ENCODE peak calls at places on chromosomes 6 and 20, in four cellular contexts. One of them, this sample, is unnamed.
A peak's percentile ranks its signal among the peaks of the same experiment; 100 is the strongest.

GRCh38 chr6:126886106-126886505 is 232.4 kb upstream of the RSPO3 start:
- DNase-seq in K562: no peak
- DNase-seq in HepG2: no peak
- DNase-seq in GM12878: no peak
- DNase-seq in this sample: no peak

GRCh38 chr6:44054635-44055559 is 72.4 kb downstream of the MRPL14 start:
- DNase-seq in K562: no peak
- DNase-seq in HepG2: no peak
- DNase-seq in GM12878: no peak
- DNase-seq in this sample: peak; percentile 73

GRCh38 chr6:53728570-53729194 is 63.1 kb upstream of the KLHL31 start:
- DNase-seq in K562: peak; percentile 37
- DNase-seq in HepG2: peak; percentile 47
- DNase-seq in GM12878: no peak
- DNase-seq in this sample: peak; percentile 54

GRCh38 chr6:138963531-138963930 is 24.5 kb downstream of the REPS1 start:
- DNase-seq in K562: no peak
- DNase-seq in HepG2: no peak
- DNase-seq in GM12878: no peak
- DNase-seq in this sample: no peak

GRCh38 chr6:138255443-138255842 is 37.2 kb upstream of the PBOV1 start:
- DNase-seq in K562: no peak
- DNase-seq in HepG2: no peak
- DNase-seq in GM12878: no peak
- DNase-seq in this sample: no peak

GRCh38 chr6:137981758-137982157 is 114.7 kb downstream of the TNFAIP3 start:
- DNase-seq in K562: no peak
- DNase-seq in HepG2: no peak
- DNase-seq in GM12878: no peak
- DNase-seq in this sample: no peak

GRCh38 chr6:4948781-4949450 is 54.9 kb downstream of the RPP40 start:
- DNase-seq in K562: no peak
- DNase-seq in HepG2: no peak
- DNase-seq in GM12878: no peak
- DNase-seq in this sample: no peak

GRCh38 chr6:156634048-156634447 is 143.1 kb upstream of the ARID1B start:
- DNase-seq in K562: no peak
- DNase-seq in HepG2: no peak
- DNase-seq in GM12878: no peak
- DNase-seq in this sample: no peak

GRCh38 chr6:32692019-32692418 is 25.6 kb upstream of the HLA-DQB1 start:
- DNase-seq in K562: no peak
- DNase-seq in HepG2: peak; percentile 35
- DNase-seq in GM12878: peak; percentile 50
- DNase-seq in this sample: no peak

GRCh38 chr6:35096129-35096852 is 44.8 kb downstream of the TCP11 start:
- DNase-seq in K562: no peak
- DNase-seq in HepG2: peak; percentile 26
- DNase-seq in GM12878: no peak
- DNase-seq in this sample: peak; percentile 26

GRCh38 chr6:130600880-130601341 is 226.3 kb upstream of the SMLR1 start:
- DNase-seq in K562: no peak
- DNase-seq in HepG2: no peak
- DNase-seq in GM12878: no peak
- DNase-seq in this sample: no peak

GRCh38 chr20:47466193-47466592 is 35.5 kb upstream of the NCOA3 start:
- DNase-seq in K562: no peak
- DNase-seq in HepG2: no peak
- DNase-seq in GM12878: no peak
- DNase-seq in this sample: no peak

DNA sequence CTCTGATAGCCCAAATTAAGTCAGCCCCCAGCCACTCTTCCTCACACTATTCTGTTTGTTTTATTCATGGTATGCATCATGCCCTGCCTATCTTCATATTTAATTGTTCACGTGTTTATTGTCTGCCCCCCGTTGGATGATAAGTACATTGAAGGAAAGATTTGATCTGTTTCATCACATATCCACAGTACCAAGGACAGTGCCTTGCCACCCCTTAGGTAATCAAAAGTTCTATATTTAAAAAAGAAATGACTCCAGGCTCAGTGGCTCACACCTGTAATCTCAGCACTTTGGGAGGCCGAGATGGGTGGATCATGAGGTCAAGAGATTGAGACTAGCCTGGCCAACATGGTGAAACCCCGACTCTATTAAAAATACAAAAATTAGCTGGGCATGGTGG is 10.2 kb upstream of the RIN2 start:
- DNase-seq in K562: no peak
- DNase-seq in HepG2: no peak
- DNase-seq in GM12878: no peak
- DNase-seq in this sample: no peak
- TF ChIP-seq TAF1 in K562: no peak
- TF ChIP-seq TAF1 in HepG2: no peak
- TF ChIP-seq TAF1 in GM12878: no peak
- TF ChIP-seq TAF1 in this sample: no peak

DNA sequence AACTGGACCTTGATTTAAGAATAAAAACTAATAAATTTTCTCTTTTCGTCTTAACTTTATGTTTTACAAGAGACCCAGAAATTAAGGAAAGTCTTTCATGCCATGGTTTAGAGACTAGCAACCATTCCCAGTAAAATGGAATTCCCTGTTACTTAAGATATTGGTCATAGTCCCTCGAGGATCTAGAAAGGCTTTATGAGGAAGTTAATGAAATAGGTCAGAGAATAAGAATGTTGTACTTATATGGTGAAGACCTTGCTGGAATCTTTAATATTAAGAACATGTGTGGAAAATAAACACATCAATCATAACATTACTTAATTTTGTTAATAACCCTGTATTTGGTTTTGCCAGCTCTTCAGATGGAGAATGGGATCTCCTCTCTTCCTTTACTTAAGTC is 382.8 kb downstream of the QKI start:
- DNase-seq in K562: no peak
- DNase-seq in HepG2: no peak
- DNase-seq in GM12878: no peak
- DNase-seq in this sample: no peak
- TF ChIP-seq SMC3 in K562: no peak
- TF ChIP-seq SMC3 in HepG2: no peak
- TF ChIP-seq SMC3 in GM12878: no peak
- TF ChIP-seq SMC3 in this sample: no peak

DNA sequence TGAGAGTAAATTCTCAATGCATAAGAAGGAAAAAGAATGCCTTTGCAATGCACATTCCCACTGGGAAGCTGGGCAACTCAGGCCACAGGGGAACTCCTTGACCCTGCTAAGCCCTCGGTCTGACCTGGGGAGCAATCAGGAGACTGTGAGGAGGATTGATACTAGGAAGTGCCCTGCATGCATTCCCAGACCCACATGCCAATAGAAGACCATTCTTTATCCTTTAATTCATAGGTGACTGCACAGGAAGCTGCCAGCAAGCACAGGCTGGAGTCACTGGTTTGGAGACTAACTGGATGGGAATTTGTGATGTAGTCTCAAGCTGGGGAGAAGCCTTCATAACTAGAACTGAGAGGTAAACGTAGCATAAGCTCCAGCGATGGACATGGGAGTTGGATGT is 1012.7 kb downstream of the EYS start:
- DNase-seq in K562: no peak
- DNase-seq in HepG2: no peak
- DNase-seq in GM12878: no peak
- DNase-seq in this sample: no peak
- TF ChIP-seq TAF1 in K562: no peak
- TF ChIP-seq TAF1 in HepG2: no peak
- TF ChIP-seq TAF1 in GM12878: no peak
- TF ChIP-seq TAF1 in this sample: no peak

DNA sequence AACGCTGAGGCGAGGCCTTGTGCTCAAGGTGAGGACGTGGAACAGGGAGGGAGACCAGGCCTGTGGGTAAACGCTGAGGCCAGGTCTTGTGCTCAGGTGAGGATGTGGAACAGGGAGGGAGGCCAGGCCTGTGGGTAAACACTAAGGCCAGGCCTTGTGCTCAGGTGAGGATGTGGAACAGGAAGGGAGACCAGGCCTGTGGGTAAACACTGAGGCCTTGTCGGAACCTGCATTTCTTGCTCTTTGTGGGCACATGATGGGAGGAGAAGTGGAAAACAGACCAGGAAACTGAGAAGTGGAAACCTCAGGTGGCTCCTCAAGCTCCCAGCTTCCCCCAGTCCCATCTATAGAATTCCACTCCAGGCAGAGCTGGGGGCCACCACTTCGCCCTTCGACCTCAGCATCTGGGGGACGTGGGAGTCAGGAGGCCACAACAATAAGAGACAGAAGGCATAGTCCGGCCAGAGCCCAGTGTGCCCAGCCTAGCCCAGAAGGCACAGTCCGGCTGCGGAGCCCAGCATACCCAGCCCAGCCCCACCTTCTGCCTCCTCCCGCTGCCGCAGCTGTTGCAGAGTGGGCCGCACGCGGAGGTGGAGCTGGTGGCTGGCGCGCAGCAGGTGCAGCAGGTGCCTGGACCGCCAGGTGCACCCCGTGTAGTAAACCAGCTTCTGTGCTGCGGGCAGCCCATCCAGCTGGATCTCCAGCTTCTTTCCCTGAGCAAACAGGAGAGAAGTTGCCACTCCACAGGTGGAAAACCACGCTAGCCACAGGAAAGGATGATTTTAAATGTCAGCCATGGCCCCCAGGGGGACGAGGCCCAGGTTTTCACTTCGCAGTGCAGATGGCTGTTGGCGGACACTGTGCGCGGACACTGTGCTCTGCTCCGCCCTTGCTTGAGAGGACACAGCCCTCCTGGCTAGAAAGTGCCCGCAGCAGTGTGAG is 17.5 kb downstream of the FRMD1 start:
- DNase-seq in K562: no peak
- DNase-seq in HepG2: no peak
- DNase-seq in GM12878: no peak
- DNase-seq in this sample: no peak
- TF ChIP-seq SMC3 in K562: no peak
- TF ChIP-seq SMC3 in HepG2: no peak
- TF ChIP-seq SMC3 in GM12878: no peak
- TF ChIP-seq SMC3 in this sample: no peak

This sample was measured in SK-N-SH.